ENCODE peak calls at places on chromosome 4, in six cellular contexts. L is smooth muscle cell of the brain vasculature, V is adrenal gland, E is heart left ventricle, W is NT2/D1, R is hypothalamus. M is an unnamed sample.

GRCh38 chr4:38672247-38673071 is 8.5 kb downstream of the KLF3 start:
- DNase-seq in R (no peak), L (no peak), V (no peak), W (no peak), E (no peak), M (no peak)

GRCh38 chr4:15001248-15001824 is 945 bp upstream of the CPEB2 start:
- DNase-seq in V (peak; percentile 86), W (no peak), R (peak; percentile 70), E (peak; percentile 88), L (peak; percentile 82), M (peak; percentile 91)

GRCh38 chr4:3436798-3437581 is 4.8 kb upstream of the HGFAC start:
- DNase-seq in L (no peak), R (no peak), E (peak; percentile 68), W (no peak), V (peak; percentile 80), M (peak; percentile 35)

GRCh38 chr4:54099287-54099958 is 540 bp upstream of the GSX2 start:
- DNase-seq in E (no peak), V (no peak), W (no peak), L (no peak), R (no peak), M (no peak)

GRCh38 chr4:16007471-16008095 is 44.6 kb upstream of the FGFBP2 start:
- DNase-seq in R (no peak), E (no peak), V (no peak), W (no peak), L (no peak), M (no peak)

GRCh38 chr4:112519689-112520597 is 4.0 kb upstream of the NEUROG2 start:
- DNase-seq in L (no peak), R (no peak), V (no peak), E (no peak), W (no peak), M (no peak)

GRCh38 chr4:10102981-10103330 is 13.6 kb downstream of the WDR1 start:
- DNase-seq in E (no peak), R (no peak), V (no peak), W (no peak), L (no peak), M (no peak)

GRCh38 chr4:5361968-5362367 is 310.7 kb downstream of the STK32B start:
- DNase-seq in R (no peak), L (no peak), V (no peak), W (no peak), E (no peak), M (peak; percentile 38)

GRCh38 chr4:156790866-156791265 is 180.7 kb downstream of the PDGFC start:
- DNase-seq in W (peak; percentile 8), L (no peak), E (no peak), R (no peak), V (peak; percentile 55), M (peak; percentile 73)

GRCh38 chr4:21733894-21734630 is 214.5 kb downstream of the KCNIP4 start:
- DNase-seq in L (no peak), V (no peak), E (no peak), W (no peak), R (no peak), M (no peak)

GRCh38 chr4:180058731-180059215 is 2184.4 kb upstream of the TENM3 start:
- DNase-seq in V (peak; percentile 92), W (peak; percentile 22), E (peak; percentile 63), R (peak; percentile 27), L (no peak), M (peak; percentile 44)

GRCh38 chr4:19689511-19689910 is 562.2 kb upstream of the SLIT2 start:
- DNase-seq in V (no peak), W (no peak), L (no peak), E (no peak), R (no peak), M (peak; percentile 75)

GRCh38 chr4:185016946-185017797 is 1.1 kb upstream of the HELT start:
- DNase-seq in L (no peak), E (no peak), W (no peak), V (no peak), R (no peak), M (no peak)

GRCh38 chr4:32499176-32499575 is 1779.0 kb downstream of the PCDH7 start:
- DNase-seq in L (no peak), R (no peak), V (no peak), E (no peak), W (no peak), M (no peak)

GRCh38 chr4:67700119-67700873 is 659 bp downstream of the UBA6 start:
- DNase-seq in W (no peak), E (no peak), R (no peak), V (no peak), L (no peak), M (peak; percentile 27)

GRCh38 chr4:7416745-7417432 is 17.8 kb downstream of the PSAPL1 start:
- DNase-seq in W (no peak), E (peak; percentile 13), L (no peak), R (no peak), V (no peak), M (no peak)

GRCh38 chr4:107734120-107734519 is 14.1 kb upstream of the PAPSS1 start:
- DNase-seq in W (no peak), E (no peak), L (no peak), V (no peak), R (no peak), M (no peak)